ENCODE peak calls at places on chromosomes 11 and 22, in four cellular contexts. S is SK-N-SH, H is HL-60, G is tibial nerve. B is an unnamed sample.

GRCh38 chr22:48425091-48425506 is 1402.6 kb downstream of the BRD1 start:
- DNase-seq in G (no peak), S (no peak), H (no peak), B (no peak)

GRCh38 chr22:29816539-29816938 is 21.5 kb downstream of the ASCC2 start:
- DNase-seq in S (no peak), H (no peak), G (no peak), B (no peak)

GRCh38 chr11:131037873-131038272 is 121.6 kb upstream of the SNX19 start:
- DNase-seq in S (no peak), G (no peak), H (no peak), B (no peak)

GRCh38 chr11:84384637-84385227 is 1098.6 kb upstream of the CCDC90B start:
- DNase-seq in H (peak), S (peak), G (peak), B (peak)

GRCh38 chr11:11806074-11806473 is 35.7 kb upstream of the USP47 start:
- DNase-seq in H (no peak), S (no peak), G (no peak), B (no peak)

GRCh38 chr22:25051983-25052710 is 99.6 kb downstream of the KIAA1671 start:
- DNase-seq in G (no peak), H (no peak), S (peak), B (no peak)

GRCh38 chr11:117816151-117816741 is 8.3 kb downstream of the FXYD2 start:
- DNase-seq in S (peak), G (no peak), H (no peak), B (peak)

GRCh38 chr22:17861909-17862308 is 87.6 kb upstream of the BID start:
- DNase-seq in H (no peak), G (no peak), S (no peak), B (no peak)

GRCh38 chr11:60378359-60378758 is at the start of gene MS4A7:
- DNase-seq in S (no peak), H (peak), G (no peak), B (no peak)

GRCh38 chr22:29813563-29813962 is 24.5 kb downstream of the ASCC2 start:
- DNase-seq in S (no peak), H (no peak), G (no peak), B (peak)

GRCh38 chr11:2464451-2465165 is 19.8 kb downstream of the KCNQ1 start:
- DNase-seq in H (no peak), S (no peak), G (no peak), B (peak)

GRCh38 chr11:94747136-94748110 is 20.7 kb upstream of the AMOTL1 start:
- DNase-seq in H (no peak), S (no peak), G (no peak), B (no peak)

GRCh38 chr11:130166457-130166784 is 6.8 kb downstream of the ST14 start:
- DNase-seq in G (no peak), S (peak), H (no peak), B (no peak)

GRCh38 chr11:442611-443081 is 835 bp upstream of the ANO9 start:
- DNase-seq in S (peak), G (no peak), H (no peak), B (no peak)

GRCh38 chr11:16030664-16031063 is 325.7 kb downstream of the SOX6 start:
- DNase-seq in S (no peak), G (no peak), H (no peak), B (no peak)

GRCh38 chr11:19766206-19766605 is 53.6 kb downstream of the NAV2 start:
- DNase-seq in S (no peak), G (no peak), H (no peak), B (no peak)

GRCh38 chr11:24515632-24516031 is 18.8 kb downstream of the LUZP2 start:
- DNase-seq in H (no peak), G (no peak), S (no peak), B (peak)

GRCh38 chr11:73269353-73270088 is 2.6 kb upstream of the P2RY6 start:
- DNase-seq in H (no peak), G (no peak), S (no peak), B (peak)

GRCh38 chr11:19187880-19188279 is 13.9 kb downstream of the CSRP3 start:
- DNase-seq in S (no peak), G (no peak), H (no peak), B (no peak)

GRCh38 chr11:74474316-74474715 is 7.0 kb upstream of the KCNE3 start:
- DNase-seq in H (no peak), G (no peak), S (no peak), B (no peak)

GRCh38 chr11:66880484-66881211 is 23.8 kb downstream of the LRFN4 start:
- DNase-seq in H (no peak), G (no peak), S (peak), B (no peak)

GRCh38 chr11:95388086-95388485 is 157.1 kb upstream of the SESN3 start:
- DNase-seq in H (no peak), G (no peak), S (no peak), B (no peak)

GRCh38 chr11:9206496-9206895 is 58.7 kb downstream of the DENND5A start:
- DNase-seq in S (no peak), G (no peak), H (no peak), B (no peak)

GRCh38 chr11:86143429-86144030 is 74.6 kb upstream of the PICALM start:
- DNase-seq in G (no peak), H (peak), S (no peak), B (no peak)

GRCh38 chr11:71066311-71066710 is 186.1 kb downstream of the SHANK2 start:
- DNase-seq in G (no peak), S (no peak), H (no peak), B (no peak)

GRCh38 chr11:9495780-9496514 is 35.1 kb downstream of the ZNF143 start:
- DNase-seq in S (no peak), H (no peak), G (no peak), B (no peak)

GRCh38 chr11:65419773-65420481 is 2.7 kb upstream of the NEAT1 start:
- DNase-seq in H (peak), G (peak), S (peak), B (peak)

GRCh38 chr22:45885171-45885840 is 91.7 kb downstream of the WNT7B start:
- DNase-seq in H (no peak), S (no peak), G (no peak), B (peak)

GRCh38 chr22:10741210-10741609 is 4786.8 kb upstream of the OR11H1 start:
- DNase-seq in S (peak), H (no peak), G (no peak), B (no peak)

GRCh38 chr11:46250071-46251052 is 27.1 kb upstream of the CREB3L1 start:
- DNase-seq in H (no peak), G (no peak), S (no peak), B (no peak)

GRCh38 chr11:65452806-65453490 is 30.4 kb downstream of the NEAT1 start:
- DNase-seq in G (peak), S (peak), H (no peak), B (no peak)

GRCh38 chr11:4607782-4608666 is at the start of gene TRIM68:
- DNase-seq in S (peak), H (peak), G (peak), B (peak)

GRCh38 chr11:45872513-45873356 is 12.7 kb upstream of the MAPK8IP1 start:
- DNase-seq in H (peak), S (peak), G (no peak), B (peak)

GRCh38 chr11:104146421-104146820 is 17.5 kb downstream of the PDGFD start:
- DNase-seq in S (no peak), H (no peak), G (no peak), B (no peak)

GRCh38 chr11:112780351-112781043 is 180.7 kb upstream of the NCAM1 start:
- DNase-seq in G (no peak), S (no peak), H (no peak), B (no peak)

GRCh38 chr11:16352707-16353106 is 3.6 kb downstream of the SOX6 start:
- DNase-seq in H (no peak), S (no peak), G (no peak), B (no peak)

GRCh38 chr11:35619754-35620640 is 1.7 kb downstream of the FJX1 start:
- DNase-seq in S (peak), G (no peak), H (no peak), B (peak)

GRCh38 chr11:65558785-65559509 is 788 bp upstream of the LTBP3 start:
- DNase-seq in H (no peak), S (peak), G (no peak), B (peak)

GRCh38 chr11:124623861-124624525 is 1.3 kb downstream of the TBRG1 start:
- DNase-seq in H (no peak), G (no peak), S (no peak), B (no peak)

GRCh38 chr11:17015639-17016125 is 1.5 kb upstream of the PLEKHA7 start:
- DNase-seq in S (peak), G (no peak), H (no peak), B (no peak)

GRCh38 chr11:27477243-27477642 is 4.7 kb upstream of the LGR4 start:
- DNase-seq in G (no peak), S (no peak), H (no peak), B (no peak)
- TF ChIP-seq CTCF in G (no peak), S (no peak), H (no peak), B (no peak)

DNA sequence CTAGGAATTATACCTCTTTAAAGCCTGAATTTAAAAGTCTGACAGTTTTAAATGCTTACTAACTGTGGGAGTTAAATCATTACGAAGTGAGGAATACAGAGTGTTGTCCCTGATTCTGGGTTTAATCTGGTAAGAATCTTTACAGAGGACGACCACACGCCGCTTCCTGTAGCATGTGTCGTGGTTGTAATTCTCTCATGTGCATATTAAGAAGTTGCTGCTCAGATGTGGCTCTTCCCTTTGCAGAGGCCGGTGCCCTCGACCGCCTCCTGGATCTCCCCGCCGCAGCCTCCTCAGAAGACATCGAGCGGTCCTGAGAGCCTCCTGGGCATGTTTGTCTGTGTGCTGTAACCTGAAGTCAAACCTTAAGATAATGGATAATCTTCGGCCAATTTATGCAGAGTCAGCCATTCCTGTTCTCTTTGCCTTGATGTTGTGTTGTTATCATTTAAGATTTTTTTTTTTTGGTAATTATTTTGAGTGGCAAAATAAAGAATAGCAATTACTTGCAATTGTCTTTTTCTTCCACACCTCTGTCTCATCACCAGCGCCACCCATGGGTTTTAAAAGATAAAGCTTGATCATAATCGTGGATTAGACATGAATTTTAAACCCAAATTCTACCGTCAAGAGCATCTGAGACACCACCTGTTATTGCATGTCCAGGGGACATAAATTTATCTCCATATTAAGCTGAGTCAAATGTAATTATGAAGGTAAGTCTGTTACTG is 6.5 kb downstream of the GAL start:
- DNase-seq in H (no peak), G (no peak), S (no peak), B (peak)
- TF ChIP-seq CTCF in H (no peak), G (no peak), S (peak), B (peak)

GRCh38 chr11:14262271-14262846 is 96.6 kb downstream of the RRAS2 start:
- DNase-seq in S (no peak), H (no peak), G (no peak), B (no peak)

GRCh38 chr11:14261094-14261493 is 97.9 kb downstream of the RRAS2 start:
- DNase-seq in G (no peak), S (no peak), H (no peak), B (no peak)

GRCh38 chr11:14258177-14258935 is 100.6 kb downstream of the RRAS2 start:
- DNase-seq in G (no peak), S (no peak), H (no peak), B (no peak)

GRCh38 chr11:14259870-14260269 is 99.1 kb downstream of the RRAS2 start:
- DNase-seq in G (no peak), S (no peak), H (no peak), B (no peak)

GRCh38 chr11:14259186-14259784 is 99.7 kb downstream of the RRAS2 start:
- DNase-seq in H (no peak), G (no peak), S (no peak), B (peak)
- TF ChIP-seq CTCF in H (no peak), G (no peak), S (no peak), B (no peak)

DNA sequence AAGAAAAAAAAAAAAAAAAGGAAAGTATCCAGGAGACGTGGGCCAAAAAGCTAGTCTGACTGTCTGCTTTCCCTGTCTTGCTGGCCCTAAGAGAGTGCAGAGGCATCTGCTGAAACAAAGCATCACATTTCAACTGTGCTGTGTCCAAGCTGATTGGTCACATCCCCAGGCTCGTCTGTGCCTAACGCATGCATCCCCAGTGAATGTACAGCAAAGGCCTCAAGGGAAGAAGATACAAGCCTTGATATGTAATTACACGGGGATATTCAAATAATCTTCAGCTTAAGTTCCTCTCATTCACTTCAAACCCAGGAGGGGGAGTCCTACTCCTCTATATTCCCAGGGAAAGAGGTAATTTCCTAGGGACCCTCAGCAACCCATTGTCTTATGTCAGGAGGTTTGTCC is 5.4 kb upstream of the SORL1 start:
- DNase-seq in H (no peak), S (peak), G (no peak), B (no peak)
- TF ChIP-seq CTCF in H (no peak), S (peak), G (no peak), B (peak)

DNA sequence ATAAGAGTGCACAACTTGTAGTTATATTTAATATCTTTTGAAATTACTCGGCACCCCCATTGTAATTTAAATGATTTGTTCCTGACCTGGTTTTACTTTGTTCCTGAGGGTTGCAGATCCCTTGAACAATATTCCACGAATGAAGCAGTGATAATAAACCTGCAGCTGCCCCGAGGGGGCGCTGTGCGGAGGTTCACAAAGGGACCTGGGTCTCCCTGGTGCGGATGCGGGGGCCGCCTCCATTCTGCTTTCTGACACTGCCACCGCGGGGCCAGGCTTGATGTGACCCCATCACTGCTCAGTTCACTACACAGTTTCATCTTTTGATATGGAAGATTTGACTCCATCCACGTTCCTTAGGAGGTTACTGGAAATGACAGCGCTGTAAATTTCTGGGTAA is 62.9 kb upstream of the PRODH start:
- DNase-seq in H (no peak), G (no peak), S (no peak), B (peak)
- TF ChIP-seq CTCF in H (no peak), G (no peak), S (peak), B (peak)

DNA sequence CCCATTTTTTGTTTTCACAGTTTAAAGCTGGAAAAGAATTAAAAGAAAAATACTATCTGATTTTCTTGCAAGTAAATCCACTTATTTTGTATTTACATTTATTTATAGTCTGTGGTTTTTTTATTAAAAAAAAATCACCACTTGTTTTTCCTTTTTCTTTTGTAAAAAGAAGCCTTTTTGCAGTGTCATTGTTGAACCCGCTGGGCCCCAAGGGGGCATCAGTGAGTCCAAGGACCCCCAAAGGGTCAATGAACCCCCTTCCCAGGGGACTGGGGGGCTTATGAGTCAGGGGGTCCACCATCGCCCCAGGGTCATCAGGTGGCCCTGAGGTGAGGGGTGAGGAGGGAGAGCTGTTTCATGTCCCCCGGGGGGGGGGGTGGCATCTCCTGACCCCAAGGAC is 34.0 kb upstream of the EIF3D start:
- DNase-seq in G (no peak), H (no peak), S (no peak), B (no peak)
- TF ChIP-seq CTCF in G (no peak), H (no peak), S (peak), B (peak)

GRCh38 chr22:19472233-19472632 is 6.8 kb downstream of the UFD1 start:
- DNase-seq in S (no peak), G (no peak), H (no peak), B (no peak)

GRCh38 chr22:19476023-19476422 is 3.0 kb downstream of the UFD1 start:
- DNase-seq in H (no peak), S (no peak), G (no peak), B (no peak)

GRCh38 chr22:19470010-19470409 is 9.0 kb downstream of the UFD1 start:
- DNase-seq in H (no peak), S (no peak), G (no peak), B (no peak)

GRCh38 chr22:19471572-19471971 is 7.4 kb downstream of the UFD1 start:
- DNase-seq in S (no peak), H (no peak), G (no peak), B (no peak)

DNA sequence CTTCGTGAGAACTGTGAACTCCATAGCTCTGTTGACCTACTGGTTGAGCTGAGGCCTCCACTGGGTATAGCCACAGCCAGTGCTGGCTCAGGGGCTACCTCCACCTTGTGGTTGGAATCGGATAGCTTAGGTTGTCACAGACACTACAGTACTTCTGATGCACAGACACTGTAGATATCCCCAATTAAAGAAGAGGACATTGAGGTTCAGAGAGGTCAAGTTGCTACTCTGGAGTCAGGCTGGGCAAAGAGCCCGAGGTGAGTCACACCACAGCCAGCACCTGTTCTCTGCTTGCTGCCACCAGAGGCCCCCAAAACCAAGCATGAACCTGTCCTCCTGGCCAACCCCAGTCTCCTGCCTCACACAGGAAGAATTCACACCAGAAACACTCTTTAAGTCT is 5.4 kb downstream of the UFD1 start:
- DNase-seq in S (no peak), H (no peak), G (no peak), B (no peak)
- TF ChIP-seq CTCF in S (no peak), H (no peak), G (no peak), B (peak)

GRCh38 chr11:27304514-27304913 is 58.5 kb downstream of the CCDC34 start:
- DNase-seq in H (no peak), G (no peak), S (no peak), B (peak)
- TF ChIP-seq CTCF in H (no peak), G (no peak), S (no peak), B (peak)

GRCh38 chr11:6474806-6475500 is 1.2 kb upstream of the TRIM3 start:
- DNase-seq in G (no peak), S (no peak), H (no peak), B (no peak)
- TF ChIP-seq CTCF in G (no peak), S (no peak), H (no peak), B (no peak)

B was measured in endodermal cell.